ENCODE peak calls at places on chromosomes 11 and 22, in ten cellular contexts. Z is NCI-H2029 treated with DMSO at 0.1 percent for 48 hours, N is astrocyte of the hippocampus, V is RKO, D is H9, B is head of caudate nucleus, K is cardiac muscle cell, G is HEK293T, Q is KBM-7, C is lung. X is an unnamed sample.

GRCh38 chr22:48242461-48242864 is 1480.0 kb downstream of the TBC1D22A start:
- DNase-seq in G (no peak), Q (no peak), K (no peak), V (no peak), B (no peak), D (peak; percentile 10), C (no peak), N (no peak), Z (no peak), X (no peak)

GRCh38 chr11:4645974-4646373 is 2.2 kb downstream of the OR51E1 start:
- DNase-seq in G (no peak), Z (no peak), K (no peak), N (no peak), C (no peak), B (no peak), Q (no peak), D (no peak), V (no peak), X (no peak)

GRCh38 chr22:45896961-45897538 is 79.9 kb downstream of the WNT7B start:
- DNase-seq in B (no peak), C (no peak), Z (no peak), K (no peak), N (no peak), D (no peak), V (no peak), Q (no peak), G (no peak), X (no peak)

GRCh38 chr22:39382410-39382809 is 17.2 kb upstream of the TAB1 start:
- DNase-seq in B (no peak), K (no peak), G (no peak), Q (no peak), V (no peak), C (no peak), N (no peak), Z (no peak), D (no peak), X (no peak)

GRCh38 chr11:128891912-128892398 is 799 bp downstream of the KCNJ5 start:
- DNase-seq in K (peak; percentile 68), C (peak; percentile 53), Q (no peak), B (no peak), Z (no peak), D (no peak), G (no peak), V (no peak), N (no peak), X (no peak)

GRCh38 chr11:68256331-68256741 is 15.4 kb downstream of the C11orf24 start:
- DNase-seq in G (no peak), C (no peak), D (no peak), V (no peak), N (peak; percentile 27), K (peak; percentile 25), Z (no peak), Q (no peak), B (no peak), X (no peak)

GRCh38 chr11:75078233-75078632 is 18.4 kb downstream of the OR2AT4 start:
- DNase-seq in V (peak; percentile 7), G (no peak), Z (no peak), K (no peak), Q (no peak), D (no peak), B (no peak), C (no peak), N (no peak), X (no peak)

GRCh38 chr11:70547821-70548670 is 149.7 kb downstream of the CTTN start:
- DNase-seq in D (no peak), Q (no peak), B (no peak), N (peak; percentile 27), V (no peak), Z (no peak), C (no peak), G (no peak), K (no peak), X (no peak)

GRCh38 chr11:20000393-20001134 is 159.7 kb downstream of the DBX1 start:
- DNase-seq in Z (peak; percentile 88), D (peak; percentile 96), V (no peak), K (peak; percentile 91), Q (no peak), N (peak; percentile 60), B (peak; percentile 63), G (no peak), C (peak; percentile 51), X (no peak)

GRCh38 chr22:34430386-34430785 is 510.1 kb upstream of the LARGE1 start:
- DNase-seq in G (no peak), D (no peak), B (no peak), K (no peak), V (no peak), Q (no peak), Z (no peak), C (no peak), N (no peak), X (no peak)

GRCh38 chr22:17380711-17381087 is 11.4 kb downstream of the CECR2 start:
- DNase-seq in V (no peak), G (no peak), Z (no peak), Q (no peak), D (no peak), N (no peak), K (no peak), C (no peak), B (no peak), X (no peak)

GRCh38 chr11:16148301-16148787 is 208.0 kb downstream of the SOX6 start:
- DNase-seq in B (no peak), N (peak; percentile 13), V (no peak), D (no peak), C (no peak), K (no peak), Z (no peak), G (peak; percentile 26), Q (no peak), X (peak; percentile 29)

GRCh38 chr22:43230983-43231723 is 44.2 kb upstream of the TTLL12 start:
- DNase-seq in K (peak; percentile 71), Z (peak; percentile 65), G (peak; percentile 87), V (peak; percentile 35), N (peak; percentile 73), B (no peak), D (peak; percentile 89), C (peak; percentile 63), Q (peak; percentile 76), X (peak; percentile 54)

GRCh38 chr11:134731562-134731961 is 319.5 kb upstream of the B3GAT1 start:
- DNase-seq in K (peak; percentile 35), D (peak; percentile 81), C (no peak), B (no peak), Z (no peak), G (no peak), N (no peak), Q (no peak), V (no peak), X (no peak)

GRCh38 chr22:49660321-49660720 is 167.4 kb downstream of the BRD1 start:
- DNase-seq in N (no peak), B (no peak), Q (no peak), G (no peak), C (no peak), Z (no peak), K (no peak), V (no peak), D (peak; percentile 21), X (no peak)

GRCh38 chr22:40707154-40707553 is 27.9 kb downstream of the MCHR1 start:
- DNase-seq in B (no peak), V (no peak), G (no peak), D (no peak), Z (no peak), C (no peak), N (no peak), K (no peak), Q (no peak), X (no peak)

GRCh38 chr22:26565181-26565580 is 24.8 kb downstream of the TPST2 start:
- DNase-seq in N (no peak), B (no peak), C (no peak), V (no peak), Q (no peak), D (no peak), K (no peak), Z (no peak), G (no peak), X (no peak)

GRCh38 chr11:124070906-124071621 is 29.9 kb upstream of the OR10G7 start:
- DNase-seq in V (peak; percentile 63), K (peak; percentile 75), Q (peak; percentile 81), N (peak; percentile 86), D (peak; percentile 76), Z (no peak), G (peak; percentile 60), C (peak; percentile 69), B (peak; percentile 67), X (peak; percentile 67)

GRCh38 chr11:12581923-12582322 is 92.3 kb upstream of the TEAD1 start:
- DNase-seq in Z (peak; percentile 53), C (peak; percentile 77), V (peak; percentile 77), K (peak; percentile 71), D (no peak), Q (no peak), B (no peak), N (peak; percentile 85), G (no peak), X (no peak)

X was measured in NCI-H460.